ENCODE peak calls at places on chromosomes 3 and 15, in eight cellular contexts. G, C, I, V, N, A, S and Q are unnamed samples. For H3K27me3 and H3K9me3, the result is how much of the 10 kb centered on the place peaks cover.

GRCh38 chr15:31590609-31591008 is 264.0 kb downstream of the KLF13 start:
- DNase-seq in G (no peak), C (no peak), I (no peak), V (no peak), N (no peak), A (no peak), S (no peak), Q (no peak)

GRCh38 chr15:74831813-74832495 is 5.5 kb downstream of the CPLX3 start:
- DNase-seq in G (no peak), C (no peak), I (no peak), V (no peak), N (no peak), A (no peak), S (no peak), Q (no peak)

GRCh38 chr3:71254251-71254650 is 329.3 kb downstream of the FOXP1 start:
- DNase-seq in G (no peak), C (no peak), I (no peak), V (no peak), N (no peak), A (no peak), S (no peak), Q (no peak)

GRCh38 chr3:145490088-145491055 is 670.6 kb downstream of the PLOD2 start:
- DNase-seq in G (no peak), C (no peak), I (no peak), V (no peak), N (no peak), A (no peak), S (no peak), Q (no peak)

GRCh38 chr3:64408770-64409169 is 183.5 kb upstream of the PRICKLE2 start:
- DNase-seq in G (no peak), C (no peak), I (no peak), V (no peak), N (no peak), A (no peak), S (no peak), Q (no peak)

GRCh38 chr15:36109943-36110658 is 469.3 kb upstream of the CDIN1 start:
- DNase-seq in G (peak), C (no peak), I (no peak), V (no peak), N (no peak), A (peak), S (no peak), Q (peak)

GRCh38 chr3:146024260-146024659 is 136.7 kb downstream of the PLOD2 start:
- DNase-seq in G (no peak), C (no peak), I (no peak), V (no peak), N (no peak), A (peak), S (no peak), Q (no peak)

GRCh38 chr15:84979651-84980050 is 2.0 kb upstream of the PDE8A start:
- DNase-seq in G (peak), C (peak), I (no peak), V (peak), N (no peak), A (no peak), S (no peak), Q (no peak)

GRCh38 chr3:116863842-116864626 is 154.5 kb downstream of the TUSC7 start:
- DNase-seq in G (no peak), C (no peak), I (peak), V (peak), N (no peak), A (peak), S (no peak), Q (no peak)

GRCh38 chr3:30618508-30618907 is 12.1 kb downstream of the TGFBR2 start:
- DNase-seq in G (no peak), C (no peak), I (no peak), V (no peak), N (no peak), A (no peak), S (no peak), Q (no peak)

GRCh38 chr15:68526269-68526668 is 52.5 kb upstream of the CORO2B start:
- DNase-seq in G (no peak), C (no peak), I (no peak), V (no peak), N (no peak), A (peak), S (no peak), Q (no peak)

GRCh38 chr3:10286596-10287295 is 6.0 kb downstream of the GHRL start:
- DNase-seq in G (no peak), C (no peak), I (peak), V (peak), N (peak), A (peak), S (peak), Q (peak)

GRCh38 chr15:43954181-43954621 is 127.4 kb downstream of the WDR76 start:
- DNase-seq in G (no peak), C (no peak), I (no peak), V (no peak), N (no peak), A (peak), S (no peak), Q (peak)

GRCh38 chr3:186413615-186414415 is 51.8 kb upstream of the DGKG start:
- DNase-seq in G (peak), C (peak), I (no peak), V (peak), N (peak), A (peak), S (peak), Q (peak)

GRCh38 chr3:18071833-18072232 is 329.4 kb upstream of the TBC1D5 start:
- DNase-seq in G (no peak), C (no peak), I (no peak), V (no peak), N (no peak), A (peak), S (no peak), Q (no peak)

GRCh38 chr15:63836579-63836978 is 2.8 kb upstream of the HERC1 start:
- DNase-seq in G (no peak), C (no peak), I (no peak), V (no peak), N (no peak), A (no peak), S (no peak), Q (peak)

GRCh38 chr15:84874991-84875390 is 9.5 kb upstream of the SLC28A1 start:
- DNase-seq in G (no peak), C (no peak), I (no peak), V (no peak), N (no peak), A (no peak), S (no peak), Q (no peak)

GRCh38 chr15:79815468-79815867 is 81.3 kb downstream of the MTHFS start:
- DNase-seq in G (no peak), C (no peak), I (no peak), V (no peak), N (no peak), A (no peak), S (no peak), Q (no peak)

GRCh38 chr3:98328933-98329332 is 24.7 kb upstream of the OR5K4 start:
- DNase-seq in G (no peak), C (no peak), I (no peak), V (no peak), N (no peak), A (no peak), S (no peak), Q (no peak)

GRCh38 chr3:171775943-171776342 is 34.3 kb downstream of the PLD1 start:
- DNase-seq in G (no peak), C (no peak), I (no peak), V (no peak), N (no peak), A (no peak), S (no peak), Q (no peak)

GRCh38 chr3:129417354-129417753 is 11.1 kb downstream of the EFCAB12 start:
- DNase-seq in G (no peak), C (no peak), I (no peak), V (no peak), N (no peak), A (peak), S (no peak), Q (no peak)

GRCh38 chr15:68619303-68619698 is 40.5 kb downstream of the CORO2B start:
- DNase-seq in G (no peak), C (no peak), I (no peak), V (no peak), N (no peak), A (no peak), S (no peak), Q (no peak)

GRCh38 chr3:155179966-155180757 is 100.0 kb downstream of the MME start:
- DNase-seq in G (no peak), C (no peak), I (no peak), V (no peak), N (no peak), A (no peak), S (no peak), Q (no peak)

GRCh38 chr3:98710008-98710672 is 53.0 kb upstream of the ST3GAL6 start:
- DNase-seq in G (no peak), C (no peak), I (no peak), V (no peak), N (no peak), A (no peak), S (no peak), Q (no peak)

GRCh38 chr3:4582634-4583033 is 89.5 kb downstream of the ITPR1 start:
- DNase-seq in G (no peak), C (no peak), I (no peak), V (no peak), N (no peak), A (peak), S (no peak), Q (no peak)

GRCh38 chr3:61927332-61927731 is 366.0 kb downstream of the PTPRG start:
- DNase-seq in G (peak), C (peak), I (no peak), V (no peak), N (no peak), A (peak), S (no peak), Q (peak)

GRCh38 chr3:139937674-139938279 is 2.8 kb downstream of the CLSTN2 start:
- DNase-seq in G (peak), C (peak), I (peak), V (no peak), N (no peak), A (peak), S (no peak), Q (peak)

GRCh38 chr3:169699070-169699469 is 35.6 kb upstream of the MECOM start:
- DNase-seq in G (no peak), C (no peak), I (no peak), V (no peak), N (no peak), A (peak), S (no peak), Q (peak)

GRCh38 chr3:26100176-26100575 is 310.3 kb downstream of the OXSM start:
- DNase-seq in G (no peak), C (no peak), I (no peak), V (no peak), N (no peak), A (no peak), S (no peak), Q (no peak)

GRCh38 chr15:44482088-44482487 is 54.7 kb downstream of the CTDSPL2 start:
- DNase-seq in G (no peak), C (no peak), I (no peak), V (no peak), N (no peak), A (no peak), S (no peak), Q (no peak)

GRCh38 chr3:1195922-1196321 is 103.1 kb downstream of the CNTN6 start:
- DNase-seq in G (peak), C (no peak), I (no peak), V (no peak), N (no peak), A (peak), S (no peak), Q (peak)

GRCh38 chr3:9730747-9731205 is 759 bp upstream of the BRPF1 start:
- DNase-seq in G (no peak), C (no peak), I (no peak), V (peak), N (no peak), A (peak), S (no peak), Q (no peak)

GRCh38 chr15:48282186-48282585 is 49.0 kb upstream of the DUT start:
- DNase-seq in G (peak), C (no peak), I (no peak), V (no peak), N (no peak), A (peak), S (no peak), Q (no peak)

GRCh38 chr3:12479919-12480425 is 4.3 kb upstream of the TSEN2 start:
- DNase-seq in G (no peak), C (no peak), I (no peak), V (peak), N (peak), A (peak), S (no peak), Q (no peak)

GRCh38 chr3:35965908-35966307 is 326.6 kb downstream of the ARPP21 start:
- DNase-seq in G (no peak), C (no peak), I (no peak), V (no peak), N (no peak), A (peak), S (no peak), Q (no peak)

GRCh38 chr3:53375019-53375418 is 27.7 kb upstream of the DCP1A start:
- DNase-seq in G (peak), C (peak), I (peak), V (peak), N (peak), A (peak), S (no peak), Q (peak)

GRCh38 chr3:173584093-173584833 is 186.7 kb downstream of the NLGN1 start:
- DNase-seq in G (no peak), C (no peak), I (peak), V (peak), N (no peak), A (peak), S (no peak), Q (peak)

DNA sequence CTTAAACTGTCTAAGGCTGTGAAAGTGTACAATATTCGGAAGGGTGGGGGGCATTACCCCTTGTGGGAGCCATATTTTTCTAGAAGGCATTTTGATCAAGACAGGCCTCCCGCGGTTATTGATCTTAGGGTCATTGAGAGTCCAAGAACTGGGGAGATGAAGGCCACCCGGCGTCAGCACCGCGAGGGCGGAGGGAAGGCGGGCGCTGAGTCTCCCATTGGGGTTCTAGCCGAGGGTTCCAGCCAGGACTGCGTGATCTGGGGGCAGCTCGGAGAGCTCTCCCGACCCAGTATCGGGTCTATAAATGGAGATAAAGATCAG is 755 bp upstream of the ST8SIA2 start:
- DNase-seq in G (no peak), C (no peak), I (no peak), V (peak), N (no peak), A (no peak), S (no peak), Q (no peak)
- H3K4me3 ChIP-seq in G (no peak), C (no peak), I (no peak), V (peak), N (no peak), A (no peak), S (no peak), Q (no peak)

GRCh38 chr3:68876112-68876713 is 56.1 kb downstream of the TAFA4 start:
- DNase-seq in G (peak), C (no peak), I (peak), V (no peak), N (peak), A (peak), S (no peak), Q (no peak)

GRCh38 chr3:68880632-68881031 is 51.7 kb downstream of the TAFA4 start:
- DNase-seq in G (no peak), C (no peak), I (no peak), V (no peak), N (no peak), A (no peak), S (no peak), Q (no peak)

GRCh38 chr3:68878322-68878721 is 54.0 kb downstream of the TAFA4 start:
- DNase-seq in G (no peak), C (no peak), I (no peak), V (no peak), N (no peak), A (peak), S (no peak), Q (no peak)

GRCh38 chr3:68878962-68879361 is 53.4 kb downstream of the TAFA4 start:
- DNase-seq in G (no peak), C (no peak), I (no peak), V (no peak), N (no peak), A (no peak), S (no peak), Q (no peak)

DNA sequence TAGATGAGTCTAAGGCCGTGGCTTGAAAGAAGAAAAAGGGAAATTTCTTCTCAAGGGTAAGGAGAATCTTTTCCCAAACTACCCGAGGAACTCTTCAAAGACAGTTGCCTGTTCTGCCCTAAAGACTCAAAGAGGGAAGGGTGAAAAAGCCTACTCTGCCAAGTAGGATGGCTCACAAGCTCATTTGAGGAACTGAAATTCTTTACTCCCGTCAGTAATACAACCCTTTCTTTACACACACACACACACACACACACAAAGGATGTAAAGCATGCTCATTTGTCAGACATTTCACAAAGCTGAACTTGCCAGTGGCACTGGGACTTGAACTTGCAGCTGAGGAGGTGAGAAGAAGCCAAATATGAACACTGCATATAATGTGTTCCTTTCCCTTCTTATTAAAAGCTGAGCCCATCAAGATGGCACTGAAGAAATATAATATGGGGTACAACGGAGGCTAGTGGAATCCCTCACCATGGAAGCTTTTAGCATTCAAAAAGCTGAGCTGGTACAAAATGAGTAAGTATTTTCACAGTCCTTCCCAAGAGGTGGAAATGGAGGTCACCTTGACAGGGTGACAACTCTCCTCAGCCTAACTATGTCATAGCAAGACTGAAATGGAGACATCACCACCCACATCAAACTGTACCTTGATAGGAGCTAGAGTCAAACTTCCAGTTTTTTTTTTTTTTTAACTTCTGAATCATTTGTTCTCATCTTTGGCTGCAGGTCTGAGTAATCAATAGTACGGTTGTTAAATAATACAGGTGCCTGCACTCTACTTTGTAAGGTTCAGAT is 57.6 kb downstream of the TAFA4 start:
- DNase-seq in G (no peak), C (no peak), I (no peak), V (no peak), N (no peak), A (no peak), S (no peak), Q (no peak)
- H3K27me3 ChIP-seq in G (under half), C (under half), I (under half), V (under half), N (under half), A (under half), S (under half), Q (under half)

GRCh38 chr15:25094066-25094465 is 139.3 kb downstream of the SNRPN start:
- DNase-seq in G (no peak), C (no peak), I (no peak), V (no peak), N (no peak), A (no peak), S (no peak), Q (no peak)
- H3K9me3 ChIP-seq in G (under half), C (half or more), I (under half), V (under half), N (under half), A (under half), S (under half), Q (under half)

GRCh38 chr3:106004137-106004600 is 135.4 kb upstream of the CBLB start:
- DNase-seq in G (no peak), C (no peak), I (no peak), V (no peak), N (no peak), A (peak), S (no peak), Q (no peak)
- H3K4me3 ChIP-seq in G (no peak), C (peak), I (no peak), V (no peak), N (peak), A (peak), S (no peak), Q (peak)

DNA sequence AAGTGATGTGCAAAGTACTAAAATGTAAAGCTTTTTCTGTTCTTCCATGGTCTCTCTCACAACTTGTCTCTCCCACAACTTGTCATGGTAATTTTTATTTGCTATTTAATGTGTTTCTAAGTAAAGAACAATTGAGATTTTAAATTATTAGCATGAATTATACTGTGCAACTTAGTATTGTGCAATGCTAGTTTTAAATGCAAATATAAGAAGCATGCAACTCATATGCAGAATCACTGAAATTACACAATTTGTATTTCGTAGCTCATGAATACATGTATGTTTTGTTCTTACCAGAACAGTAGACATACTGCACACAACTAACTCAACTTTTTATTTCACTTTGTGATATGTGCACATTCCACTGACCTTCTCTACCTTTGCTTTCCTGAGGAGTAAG is 96.5 kb downstream of the SQOR start:
- DNase-seq in G (no peak), C (no peak), I (no peak), V (no peak), N (no peak), A (no peak), S (no peak), Q (no peak)
- H3K27me3 ChIP-seq in G (under half), C (under half), I (under half), V (under half), N (under half), A (under half), S (under half), Q (under half)

DNA sequence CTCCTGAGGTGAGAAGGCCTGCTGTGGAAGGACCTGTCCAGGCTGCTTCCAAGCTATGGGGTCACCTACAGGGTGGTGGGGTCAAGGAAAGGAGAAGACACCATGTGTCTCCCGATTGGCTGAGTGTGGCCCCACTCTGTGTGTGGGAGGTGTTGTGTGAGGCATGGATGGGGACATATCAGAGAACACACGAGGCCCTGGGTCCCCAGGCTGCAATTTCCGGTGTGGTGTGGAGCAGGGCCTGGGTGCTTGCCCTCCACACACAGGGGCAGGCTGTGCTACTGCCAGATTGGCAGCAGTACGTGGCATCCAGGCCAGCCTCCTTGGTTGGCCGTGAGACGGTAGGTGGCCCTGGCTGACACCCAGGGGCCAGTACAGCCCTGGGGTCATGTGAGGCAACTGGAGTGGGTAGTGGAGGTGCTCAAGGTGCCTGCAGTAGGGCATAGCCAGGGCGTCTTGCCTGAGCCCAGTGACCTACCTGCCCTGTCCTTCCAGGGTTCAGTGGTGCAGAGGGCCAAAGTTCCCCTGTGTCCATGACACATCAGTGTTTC is 233.8 kb downstream of the SNRPN start:
- DNase-seq in G (no peak), C (no peak), I (no peak), V (no peak), N (no peak), A (no peak), S (peak), Q (no peak)
- H3K9me3 ChIP-seq in G (under half), C (under half), I (under half), V (half or more), N (under half), A (under half), S (under half), Q (under half)

GRCh38 chr3:178966299-178967183 is 105.1 kb downstream of the ZMAT3 start:
- DNase-seq in G (no peak), C (no peak), I (peak), V (no peak), N (no peak), A (peak), S (no peak), Q (peak)
- H3K4me3 ChIP-seq in G (no peak), C (peak), I (no peak), V (no peak), N (no peak), A (no peak), S (no peak), Q (no peak)